ENCODE peak calls at places on chromosome 18, in five cellular contexts. U is GM04504, M is GM19239, P is NT2/D1, Y is C1 segment of cervical spinal cord. A is an unnamed sample.

GRCh38 chr18:22765889-22766288 is 167.2 kb upstream of the RBBP8 start:
- DNase-seq in Y (no peak), U (no peak), M (no peak), P (no peak), A (no peak)

GRCh38 chr18:21682276-21683051 is 22.1 kb downstream of the ABHD3 start:
- DNase-seq in Y (peak), P (no peak), M (peak), U (peak), A (peak)

GRCh38 chr18:27500531-27500930 is 315.4 kb upstream of the CHST9 start:
- DNase-seq in Y (peak), P (no peak), M (no peak), U (no peak), A (no peak)

GRCh38 chr18:48136051-48136543 is 205.6 kb upstream of the SMAD2 start:
- DNase-seq in Y (no peak), U (no peak), P (no peak), M (no peak), A (no peak)

GRCh38 chr18:11389281-11389680 is 220.1 kb upstream of the SLC35G4 start:
- DNase-seq in Y (no peak), M (no peak), U (no peak), P (no peak), A (no peak)

GRCh38 chr18:34131008-34131407 is 93.7 kb downstream of the NOL4 start:
- DNase-seq in P (no peak), Y (no peak), U (no peak), M (no peak), A (no peak)

GRCh38 chr18:41731887-41732286 is 223.1 kb upstream of the PIK3C3 start:
- DNase-seq in M (no peak), P (no peak), U (no peak), Y (no peak), A (no peak)

GRCh38 chr18:63878343-63878742 is 9.2 kb upstream of the SERPINB2 start:
- DNase-seq in M (no peak), U (peak), P (no peak), Y (no peak), A (no peak)

GRCh38 chr18:22432672-22433137 is 15.0 kb upstream of the CTAGE1 start:
- DNase-seq in U (peak), M (no peak), Y (no peak), P (no peak), A (peak)

GRCh38 chr18:8366656-8367055 is 242.6 kb upstream of the RAB12 start:
- DNase-seq in U (no peak), P (no peak), Y (no peak), M (no peak), A (no peak)

GRCh38 chr18:8778824-8779223 is 73.5 kb downstream of the MTCL1 start:
- DNase-seq in P (no peak), Y (no peak), U (no peak), M (no peak), A (no peak)

GRCh38 chr18:2847341-2848144 is 737 bp downstream of the EMILIN2 start:
- DNase-seq in P (no peak), U (no peak), Y (no peak), M (peak), A (peak)

GRCh38 chr18:23460285-23461273 is 7.5 kb downstream of the RIOK3 start:
- DNase-seq in U (no peak), P (no peak), Y (no peak), M (no peak), A (no peak)

GRCh38 chr18:75334869-75335268 is 92.6 kb downstream of the SMIM21 start:
- DNase-seq in U (no peak), P (no peak), M (no peak), Y (no peak), A (no peak)

GRCh38 chr18:80033181-80034067 is 810 bp upstream of the RBFA start:
- DNase-seq in P (peak), Y (peak), U (peak), M (no peak), A (no peak)

GRCh38 chr18:73715228-73715670 is 432.4 kb downstream of the FBXO15 start:
- DNase-seq in P (no peak), M (no peak), Y (no peak), U (no peak), A (peak)

GRCh38 chr18:79650959-79651358 is 28.6 kb upstream of the CTDP1 start:
- DNase-seq in Y (no peak), P (no peak), M (no peak), U (no peak), A (no peak)

A was measured in AG08396.